ENCODE peak calls at places on chromosome 9, in six cellular contexts. One of them, this sample, is unnamed. For H3K36me3, the result is how much of the 10 kb centered on the place peaks cover.

GRCh38 chr9:92242115-92242778 is 51.2 kb downstream of the IARS1 start:
- DNase-seq in Peyer's patch: no peak
- DNase-seq in spleen: no peak
- DNase-seq in lung: no peak
- DNase-seq in esophagus squamous epithelium: no peak
- DNase-seq in OCI-LY7: no peak
- DNase-seq in this sample: no peak

GRCh38 chr9:73370053-73370452 is 218.4 kb downstream of the ANXA1 start:
- DNase-seq in Peyer's patch: no peak
- DNase-seq in spleen: no peak
- DNase-seq in lung: no peak
- DNase-seq in esophagus squamous epithelium: no peak
- DNase-seq in OCI-LY7: no peak
- DNase-seq in this sample: no peak

GRCh38 chr9:79300153-79300552 is 271.6 kb upstream of the TLE4 start:
- DNase-seq in Peyer's patch: no peak
- DNase-seq in spleen: no peak
- DNase-seq in lung: no peak
- DNase-seq in esophagus squamous epithelium: no peak
- DNase-seq in OCI-LY7: no peak
- DNase-seq in this sample: no peak

GRCh38 chr9:78326564-78326963 is 29.6 kb downstream of the PSAT1 start:
- DNase-seq in Peyer's patch: no peak
- DNase-seq in spleen: no peak
- DNase-seq in lung: no peak
- DNase-seq in esophagus squamous epithelium: no peak
- DNase-seq in OCI-LY7: no peak
- DNase-seq in this sample: no peak

GRCh38 chr9:136220017-136220729 is 15.2 kb upstream of the LHX3 start:
- DNase-seq in Peyer's patch: no peak
- DNase-seq in spleen: no peak
- DNase-seq in lung: no peak
- DNase-seq in esophagus squamous epithelium: no peak
- DNase-seq in OCI-LY7: peak
- DNase-seq in this sample: no peak

GRCh38 chr9:79559501-79560181 is 12.1 kb upstream of the TLE4 start:
- DNase-seq in Peyer's patch: no peak
- DNase-seq in spleen: no peak
- DNase-seq in lung: no peak
- DNase-seq in esophagus squamous epithelium: no peak
- DNase-seq in OCI-LY7: no peak
- DNase-seq in this sample: no peak

GRCh38 chr9:113222482-113222841 is 1.1 kb downstream of the SLC31A1 start:
- DNase-seq in Peyer's patch: no peak
- DNase-seq in spleen: no peak
- DNase-seq in lung: no peak
- DNase-seq in esophagus squamous epithelium: no peak
- DNase-seq in OCI-LY7: no peak
- DNase-seq in this sample: no peak

GRCh38 chr9:92510747-92511146 is 25.0 kb downstream of the ECM2 start:
- DNase-seq in Peyer's patch: no peak
- DNase-seq in spleen: no peak
- DNase-seq in lung: no peak
- DNase-seq in esophagus squamous epithelium: no peak
- DNase-seq in OCI-LY7: no peak
- DNase-seq in this sample: no peak

GRCh38 chr9:38208206-38208901 is 139.3 kb upstream of the SHB start:
- DNase-seq in Peyer's patch: no peak
- DNase-seq in spleen: no peak
- DNase-seq in lung: no peak
- DNase-seq in esophagus squamous epithelium: no peak
- DNase-seq in OCI-LY7: no peak
- DNase-seq in this sample: no peak

GRCh38 chr9:137809038-137809630 is 68.4 kb upstream of the CACNA1B start:
- DNase-seq in Peyer's patch: peak
- DNase-seq in spleen: no peak
- DNase-seq in lung: no peak
- DNase-seq in esophagus squamous epithelium: no peak
- DNase-seq in OCI-LY7: peak
- DNase-seq in this sample: no peak

GRCh38 chr9:18018661-18019060 is 439.8 kb downstream of the SH3GL2 start:
- DNase-seq in Peyer's patch: no peak
- DNase-seq in spleen: no peak
- DNase-seq in lung: no peak
- DNase-seq in esophagus squamous epithelium: no peak
- DNase-seq in OCI-LY7: no peak
- DNase-seq in this sample: no peak

GRCh38 chr9:137396227-137396626 is 26.7 kb downstream of the EXD3 start:
- DNase-seq in Peyer's patch: no peak
- DNase-seq in spleen: no peak
- DNase-seq in lung: no peak
- DNase-seq in esophagus squamous epithelium: no peak
- DNase-seq in OCI-LY7: no peak
- DNase-seq in this sample: no peak

GRCh38 chr9:38026840-38027527 is 42.0 kb downstream of the SHB start:
- DNase-seq in Peyer's patch: no peak
- DNase-seq in spleen: no peak
- DNase-seq in lung: no peak
- DNase-seq in esophagus squamous epithelium: no peak
- DNase-seq in OCI-LY7: no peak
- DNase-seq in this sample: peak

GRCh38 chr9:124812401-124813016 is 35.6 kb downstream of the OLFML2A start:
- DNase-seq in Peyer's patch: no peak
- DNase-seq in spleen: no peak
- DNase-seq in lung: no peak
- DNase-seq in esophagus squamous epithelium: no peak
- DNase-seq in OCI-LY7: no peak
- DNase-seq in this sample: peak

GRCh38 chr9:20397348-20397747 is 225.0 kb downstream of the MLLT3 start:
- DNase-seq in Peyer's patch: no peak
- DNase-seq in spleen: no peak
- DNase-seq in lung: no peak
- DNase-seq in esophagus squamous epithelium: no peak
- DNase-seq in OCI-LY7: no peak
- DNase-seq in this sample: no peak

GRCh38 chr9:85959955-85960354 is 19.0 kb downstream of the NAA35 start:
- DNase-seq in Peyer's patch: no peak
- DNase-seq in spleen: no peak
- DNase-seq in lung: no peak
- DNase-seq in esophagus squamous epithelium: no peak
- DNase-seq in OCI-LY7: no peak
- DNase-seq in this sample: no peak
- H3K36me3 ChIP-seq in Peyer's patch: under half
- H3K36me3 ChIP-seq in spleen: under half
- H3K36me3 ChIP-seq in lung: under half
- H3K36me3 ChIP-seq in esophagus squamous epithelium: under half
- H3K36me3 ChIP-seq in OCI-LY7: half or more
- H3K36me3 ChIP-seq in this sample: under half

GRCh38 chr9:6552033-6552737 is 93.3 kb downstream of the GLDC start:
- DNase-seq in Peyer's patch: no peak
- DNase-seq in spleen: no peak
- DNase-seq in lung: no peak
- DNase-seq in esophagus squamous epithelium: no peak
- DNase-seq in OCI-LY7: no peak
- DNase-seq in this sample: peak

GRCh38 chr9:6551126-6551525 is 94.4 kb downstream of the GLDC start:
- DNase-seq in Peyer's patch: no peak
- DNase-seq in spleen: no peak
- DNase-seq in lung: no peak
- DNase-seq in esophagus squamous epithelium: no peak
- DNase-seq in OCI-LY7: no peak
- DNase-seq in this sample: no peak

GRCh38 chr9:6557883-6558282 is 87.6 kb downstream of the GLDC start:
- DNase-seq in Peyer's patch: no peak
- DNase-seq in spleen: no peak
- DNase-seq in lung: no peak
- DNase-seq in esophagus squamous epithelium: no peak
- DNase-seq in OCI-LY7: no peak
- DNase-seq in this sample: no peak

GRCh38 chr9:6549106-6549505 is 96.4 kb downstream of the GLDC start:
- DNase-seq in Peyer's patch: no peak
- DNase-seq in spleen: no peak
- DNase-seq in lung: no peak
- DNase-seq in esophagus squamous epithelium: no peak
- DNase-seq in OCI-LY7: no peak
- DNase-seq in this sample: no peak

GRCh38 chr9:6552738-6553121 is 92.8 kb downstream of the GLDC start:
- DNase-seq in Peyer's patch: no peak
- DNase-seq in spleen: no peak
- DNase-seq in lung: no peak
- DNase-seq in esophagus squamous epithelium: no peak
- DNase-seq in OCI-LY7: no peak
- DNase-seq in this sample: no peak
- H3K4me3 ChIP-seq in Peyer's patch: no peak
- H3K4me3 ChIP-seq in spleen: no peak
- H3K4me3 ChIP-seq in lung: no peak
- H3K4me3 ChIP-seq in esophagus squamous epithelium: no peak
- H3K4me3 ChIP-seq in OCI-LY7: no peak
- H3K4me3 ChIP-seq in this sample: no peak

GRCh38 chr9:128805661-128806060 is 12.6 kb upstream of the ENDOG start:
- DNase-seq in Peyer's patch: no peak
- DNase-seq in spleen: no peak
- DNase-seq in lung: no peak
- DNase-seq in esophagus squamous epithelium: no peak
- DNase-seq in OCI-LY7: no peak
- DNase-seq in this sample: no peak

GRCh38 chr9:128807827-128808226 is 10.5 kb upstream of the ENDOG start:
- DNase-seq in Peyer's patch: no peak
- DNase-seq in spleen: no peak
- DNase-seq in lung: no peak
- DNase-seq in esophagus squamous epithelium: no peak
- DNase-seq in OCI-LY7: no peak
- DNase-seq in this sample: no peak

GRCh38 chr9:128798896-128799295 is 11.8 kb downstream of the TBC1D13 start:
- DNase-seq in Peyer's patch: no peak
- DNase-seq in spleen: no peak
- DNase-seq in lung: no peak
- DNase-seq in esophagus squamous epithelium: no peak
- DNase-seq in OCI-LY7: no peak
- DNase-seq in this sample: no peak

GRCh38 chr9:128800061-128800460 is 13.0 kb downstream of the TBC1D13 start:
- DNase-seq in Peyer's patch: no peak
- DNase-seq in spleen: no peak
- DNase-seq in lung: no peak
- DNase-seq in esophagus squamous epithelium: no peak
- DNase-seq in OCI-LY7: no peak
- DNase-seq in this sample: no peak

DNA sequence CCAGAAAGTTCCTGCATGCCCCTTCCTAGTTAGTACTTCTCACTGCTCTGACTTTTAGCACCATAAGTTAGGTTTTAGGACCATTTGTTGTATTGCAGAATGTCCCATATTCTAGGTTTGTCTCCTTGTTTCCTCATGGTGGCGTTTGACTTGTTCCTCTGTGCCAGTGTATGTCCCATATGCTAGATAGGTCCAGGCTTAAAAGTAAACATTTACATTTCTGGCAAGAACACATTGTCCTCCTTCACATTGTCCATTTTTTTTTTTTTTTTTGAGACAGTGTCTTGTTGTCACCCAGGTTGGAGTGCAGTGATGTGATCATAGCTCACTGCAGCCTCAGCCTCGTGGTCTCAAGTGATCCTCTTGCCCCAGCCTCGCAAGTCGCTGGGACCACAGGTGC is 15.4 kb downstream of the TBC1D13 start:
- DNase-seq in Peyer's patch: no peak
- DNase-seq in spleen: no peak
- DNase-seq in lung: no peak
- DNase-seq in esophagus squamous epithelium: no peak
- DNase-seq in OCI-LY7: no peak
- DNase-seq in this sample: no peak
- H3K36me3 ChIP-seq in Peyer's patch: under half
- H3K36me3 ChIP-seq in spleen: half or more
- H3K36me3 ChIP-seq in lung: under half
- H3K36me3 ChIP-seq in esophagus squamous epithelium: half or more
- H3K36me3 ChIP-seq in OCI-LY7: half or more
- H3K36me3 ChIP-seq in this sample: under half

DNA sequence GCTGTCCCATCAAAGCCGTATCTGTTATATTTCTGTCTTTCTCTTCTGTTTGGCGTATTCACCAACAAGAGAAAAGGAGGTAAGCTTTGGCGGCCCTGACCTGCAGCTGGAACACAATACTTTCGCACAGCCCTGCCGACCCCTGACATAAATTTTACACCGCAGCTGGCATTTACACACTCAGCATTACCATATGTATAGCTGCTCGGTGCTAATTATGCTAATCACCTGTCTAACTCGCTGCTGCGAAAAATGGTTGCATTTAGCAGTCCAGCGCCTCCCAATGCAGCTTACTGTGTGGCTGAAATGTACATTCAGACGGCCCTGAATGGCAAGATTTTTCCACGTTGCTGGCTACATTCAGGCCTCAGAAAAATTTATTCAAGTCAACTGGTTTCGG is 20.8 kb downstream of the PTCH1 start:
- DNase-seq in Peyer's patch: no peak
- DNase-seq in spleen: no peak
- DNase-seq in lung: no peak
- DNase-seq in esophagus squamous epithelium: no peak
- DNase-seq in OCI-LY7: peak
- DNase-seq in this sample: no peak
- H3K4me3 ChIP-seq in Peyer's patch: no peak
- H3K4me3 ChIP-seq in spleen: no peak
- H3K4me3 ChIP-seq in lung: no peak
- H3K4me3 ChIP-seq in esophagus squamous epithelium: no peak
- H3K4me3 ChIP-seq in OCI-LY7: peak
- H3K4me3 ChIP-seq in this sample: no peak

GRCh38 chr9:98002808-98003207 is 19.7 kb downstream of the ANP32B start:
- DNase-seq in Peyer's patch: no peak
- DNase-seq in spleen: no peak
- DNase-seq in lung: no peak
- DNase-seq in esophagus squamous epithelium: no peak
- DNase-seq in OCI-LY7: no peak
- DNase-seq in this sample: no peak

GRCh38 chr9:97992219-97992618 is 9.1 kb downstream of the ANP32B start:
- DNase-seq in Peyer's patch: no peak
- DNase-seq in spleen: no peak
- DNase-seq in lung: peak
- DNase-seq in esophagus squamous epithelium: no peak
- DNase-seq in OCI-LY7: no peak
- DNase-seq in this sample: no peak

GRCh38 chr9:97994695-97995094 is 11.6 kb downstream of the ANP32B start:
- DNase-seq in Peyer's patch: no peak
- DNase-seq in spleen: no peak
- DNase-seq in lung: no peak
- DNase-seq in esophagus squamous epithelium: no peak
- DNase-seq in OCI-LY7: no peak
- DNase-seq in this sample: no peak

GRCh38 chr9:97993000-97993399 is 9.9 kb downstream of the ANP32B start:
- DNase-seq in Peyer's patch: no peak
- DNase-seq in spleen: no peak
- DNase-seq in lung: no peak
- DNase-seq in esophagus squamous epithelium: no peak
- DNase-seq in OCI-LY7: peak
- DNase-seq in this sample: no peak

GRCh38 chr9:97997330-97998276 is 14.5 kb downstream of the ANP32B start:
- DNase-seq in Peyer's patch: no peak
- DNase-seq in spleen: no peak
- DNase-seq in lung: no peak
- DNase-seq in esophagus squamous epithelium: no peak
- DNase-seq in OCI-LY7: no peak
- DNase-seq in this sample: no peak
- H3K36me3 ChIP-seq in Peyer's patch: under half
- H3K36me3 ChIP-seq in spleen: under half
- H3K36me3 ChIP-seq in lung: under half
- H3K36me3 ChIP-seq in esophagus squamous epithelium: under half
- H3K36me3 ChIP-seq in OCI-LY7: half or more
- H3K36me3 ChIP-seq in this sample: half or more